ENCODE peak calls at places on chromosomes 12 and 14, in four cellular contexts. E is tibial artery, D is psoas muscle, H is upper lobe of left lung. C is an unnamed sample.
A peak's percentile ranks its signal among the peaks of the same experiment; 100 is the strongest.

GRCh38 chr12:6899837-6900519 is 4.6 kb upstream of the LRRC23 start:
- DNase-seq in H (no peak), E (peak; percentile 57), D (no peak), C (no peak)

GRCh38 chr14:56975521-56975920 is 165.2 kb upstream of the OTX2 start:
- DNase-seq in E (no peak), D (no peak), H (no peak), C (no peak)

GRCh38 chr14:31944256-31945073 is 132.6 kb upstream of the ARHGAP5 start:
- DNase-seq in H (no peak), E (no peak), D (no peak), C (no peak)

GRCh38 chr14:100122481-100123215 is 36.8 kb downstream of the DEGS2 start:
- DNase-seq in E (no peak), H (no peak), D (no peak), C (no peak)

GRCh38 chr12:108127654-108128053 is 1.4 kb upstream of the WSCD2 start:
- DNase-seq in D (no peak), H (no peak), E (no peak), C (no peak)

GRCh38 chr12:9925746-9926393 is 6.3 kb downstream of the CLEC2A start:
- DNase-seq in H (no peak), E (no peak), D (no peak), C (no peak)

GRCh38 chr12:122265433-122265832 is 861 bp downstream of the VPS33A start:
- DNase-seq in D (no peak), E (no peak), H (no peak), C (no peak)

GRCh38 chr12:119668315-119668651 is 350 bp downstream of the PRKAB1 start:
- DNase-seq in D (no peak), E (no peak), H (no peak), C (no peak)

GRCh38 chr12:65156366-65156831 is 13.0 kb upstream of the LEMD3 start:
- DNase-seq in E (no peak), D (no peak), H (no peak), C (no peak)

GRCh38 chr12:76255281-76255680 is 92.9 kb downstream of the BBS10 start:
- DNase-seq in D (no peak), E (no peak), H (no peak), C (no peak)

GRCh38 chr14:86574026-86574777 is 1044.3 kb downstream of the FLRT2 start:
- DNase-seq in D (no peak), E (no peak), H (no peak), C (no peak)

GRCh38 chr12:80422549-80422948 is 21.5 kb upstream of the PTPRQ start:
- DNase-seq in D (no peak), H (no peak), E (no peak), C (no peak)

GRCh38 chr14:89507521-89507920 is 90.5 kb upstream of the FOXN3 start:
- DNase-seq in H (no peak), D (no peak), E (no peak), C (no peak)

GRCh38 chr14:91892918-91893527 is 25.7 kb upstream of the TC2N start:
- DNase-seq in D (no peak), E (no peak), H (no peak), C (no peak)

GRCh38 chr12:105451211-105451610 is 120.7 kb downstream of the C12orf75 start:
- DNase-seq in D (no peak), H (no peak), E (peak; percentile 21), C (no peak)

GRCh38 chr12:101830391-101831325 is at the start of gene GNPTAB:
- DNase-seq in D (peak; percentile 96), E (peak; percentile 86), H (peak; percentile 98), C (peak; percentile 97)

GRCh38 chr12:91567100-91567485 is 384.5 kb upstream of the DCN start:
- DNase-seq in D (no peak), H (no peak), E (no peak), C (no peak)

GRCh38 chr12:91563011-91563410 is 380.4 kb upstream of the DCN start:
- DNase-seq in D (no peak), H (no peak), E (no peak), C (no peak)

GRCh38 chr12:91565246-91565645 is 382.6 kb upstream of the DCN start:
- DNase-seq in H (no peak), D (no peak), E (no peak), C (no peak)

GRCh38 chr12:91566328-91567099 is 383.9 kb upstream of the DCN start:
- DNase-seq in E (no peak), H (no peak), D (no peak), C (no peak)

DNA sequence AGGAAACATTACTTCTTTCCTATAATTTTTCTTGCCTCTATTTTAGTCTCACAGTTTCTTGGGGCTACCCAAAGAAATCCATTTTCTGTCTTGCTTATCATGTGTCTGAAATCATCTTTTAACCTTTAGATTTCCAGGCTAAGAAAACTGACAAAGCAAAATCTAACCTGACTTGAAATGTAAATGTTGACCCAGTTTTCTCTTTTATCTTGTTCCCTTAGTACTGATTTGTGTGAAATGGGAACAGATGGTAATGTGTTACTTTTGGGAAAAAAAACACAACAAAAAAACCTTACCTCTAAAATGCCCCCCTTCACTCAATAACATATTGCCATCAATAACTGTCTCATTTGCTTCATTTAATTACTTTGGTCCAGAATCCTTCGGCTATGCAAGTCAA is 383.2 kb upstream of the DCN start:
- DNase-seq in H (no peak), E (no peak), D (no peak), C (no peak)
- TF ChIP-seq CTCF in H (no peak), E (no peak), D (no peak), C (no peak)

GRCh38 chr14:53663709-53664108 is 292.9 kb downstream of the BMP4 start:
- DNase-seq in H (no peak), D (peak; percentile 47), E (no peak), C (no peak)
- TF ChIP-seq CTCF in H (no peak), D (no peak), E (no peak), C (peak; percentile 58)

GRCh38 chr14:69288001-69288771 is 28.2 kb downstream of the GALNT16 start:
- DNase-seq in E (peak; percentile 40), H (no peak), D (peak; percentile 62), C (peak; percentile 40)
- TF ChIP-seq CTCF in E (peak; percentile 46), H (no peak), D (no peak), C (peak; percentile 67)

DNA sequence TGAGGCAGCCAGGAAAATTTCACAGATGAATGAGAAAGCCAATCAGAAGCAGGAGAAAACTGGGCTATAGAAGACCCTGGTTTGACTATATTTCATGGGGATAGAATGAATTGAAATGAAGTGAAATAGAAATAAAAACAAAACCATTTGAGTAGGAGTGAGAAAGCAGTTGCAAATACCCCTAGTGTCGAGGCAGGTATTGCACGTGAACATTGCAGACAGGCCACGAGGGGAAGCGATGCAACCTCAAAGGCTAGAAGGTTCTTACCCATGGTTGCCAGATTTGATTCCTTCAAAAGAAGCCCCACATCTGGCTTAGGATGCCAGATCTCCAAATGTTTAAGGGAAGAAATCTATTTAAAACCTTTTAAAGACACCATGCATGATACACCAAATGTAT is 648.9 kb downstream of the VRK1 start:
- DNase-seq in D (no peak), H (no peak), E (no peak), C (no peak)
- TF ChIP-seq CTCF in D (no peak), H (no peak), E (no peak), C (peak; percentile 37)

DNA sequence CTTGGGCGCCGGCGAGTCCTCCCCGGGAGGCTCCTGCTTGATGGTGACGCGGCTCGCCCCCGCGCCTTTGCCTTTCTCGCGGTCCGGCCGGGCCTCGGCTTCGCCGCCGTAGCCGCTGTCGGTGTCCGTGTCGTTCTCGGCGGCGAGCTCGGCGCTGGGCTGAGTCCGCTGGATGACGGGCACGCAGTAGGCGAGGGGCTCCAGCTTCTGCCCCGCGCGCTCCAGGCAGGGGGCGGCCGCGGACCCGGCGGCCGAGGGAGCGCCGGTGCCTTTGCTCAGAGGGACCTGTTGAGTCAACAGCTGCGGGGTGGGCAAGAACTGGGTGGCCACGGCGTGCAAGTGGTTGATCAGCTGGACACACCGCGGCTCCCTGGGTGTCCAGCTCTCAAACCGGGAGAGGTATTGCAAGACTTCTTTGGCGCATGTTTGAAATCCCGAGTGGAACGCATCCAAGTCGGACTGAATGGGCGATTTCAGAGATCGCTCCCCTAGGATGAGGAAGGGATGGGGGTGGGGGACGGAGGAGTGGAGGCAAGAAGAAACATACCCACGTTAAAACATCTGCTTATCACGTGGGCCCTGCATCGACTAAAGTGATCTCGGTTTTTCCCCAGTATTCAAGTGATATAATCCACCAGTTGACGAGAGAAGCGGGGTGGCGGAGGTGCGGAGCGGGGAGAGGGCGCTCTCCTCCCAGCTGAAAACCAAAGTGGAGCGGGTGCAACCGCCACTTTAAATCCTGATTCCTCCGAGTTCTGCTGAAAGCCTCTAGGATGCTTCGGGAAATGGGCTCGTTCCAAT is 2.0 kb downstream of the BHLHE41 start:
- DNase-seq in H (peak; percentile 91), D (peak; percentile 86), E (peak; percentile 87), C (peak; percentile 73)
- TF ChIP-seq CTCF in H (no peak), D (no peak), E (no peak), C (peak; percentile 30)

DNA sequence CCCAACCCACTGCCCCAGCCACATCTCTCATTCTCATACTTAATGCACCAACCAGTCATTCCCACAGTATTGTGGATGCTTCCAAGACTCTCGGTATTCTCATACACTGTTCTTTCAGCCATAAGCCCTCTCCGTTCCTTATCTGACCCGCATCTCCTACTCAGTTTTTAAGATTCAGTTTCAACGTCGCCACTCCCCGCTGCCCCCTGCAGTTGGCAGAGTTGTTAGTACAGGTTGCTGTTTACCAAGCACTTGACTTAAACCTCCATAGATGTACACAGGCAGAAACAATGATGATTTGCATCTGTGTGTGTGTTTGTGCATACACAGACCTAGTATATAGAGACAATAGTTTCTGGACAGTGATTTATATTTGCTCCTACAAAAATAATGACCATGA is 40.2 kb downstream of the PAH start:
- DNase-seq in H (no peak), E (no peak), D (no peak), C (no peak)
- TF ChIP-seq CTCF in H (no peak), E (no peak), D (no peak), C (peak; percentile 45)

DNA sequence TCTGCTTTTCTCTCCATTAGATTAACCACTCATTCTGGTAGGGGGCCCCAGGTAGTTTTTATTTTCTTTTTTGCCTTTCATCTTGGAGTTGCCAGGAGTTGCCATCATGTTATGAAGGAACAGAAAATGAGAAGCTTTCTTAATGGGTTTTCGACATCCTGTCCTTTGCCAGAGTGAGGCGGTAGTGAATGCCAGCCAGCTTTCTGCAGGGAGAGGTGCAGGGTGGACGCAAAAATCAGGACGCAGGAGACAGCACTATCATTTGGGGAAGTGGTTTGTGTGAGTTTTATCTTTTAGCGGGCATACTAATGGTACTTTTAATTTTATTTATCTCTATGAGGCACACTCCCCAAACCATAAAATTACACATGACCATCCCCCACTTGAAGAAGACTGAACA is 1.7 kb downstream of the RASSF8 start:
- DNase-seq in E (peak; percentile 51), H (no peak), D (no peak), C (no peak)
- TF ChIP-seq CTCF in E (no peak), H (no peak), D (no peak), C (no peak)

C was measured in type B pancreatic cell.